ENCODE peak calls at places on chromosomes 16 and 17, in four cellular contexts. Q, D, U and F are unnamed samples.

GRCh38 chr17:48100591-48101011 is 677 bp downstream of the CBX1 start:
- DNase-seq in Q (peak), D (peak), U (peak), F (peak)

GRCh38 chr16:6841392-6841791 is 491.3 kb upstream of the RBFOX1 start:
- DNase-seq in Q (no peak), D (no peak), U (no peak), F (no peak)

GRCh38 chr16:68194263-68194662 is 41.7 kb downstream of the ESRP2 start:
- DNase-seq in Q (no peak), D (no peak), U (no peak), F (no peak)

GRCh38 chr16:11632455-11632921 is 35.8 kb upstream of the SNN start:
- DNase-seq in Q (no peak), D (no peak), U (no peak), F (no peak)

GRCh38 chr17:61670691-61671090 is 79.7 kb upstream of the NACA2 start:
- DNase-seq in Q (no peak), D (no peak), U (no peak), F (no peak)

GRCh38 chr17:20028436-20028835 is 19.3 kb downstream of the SPECC1 start:
- DNase-seq in Q (no peak), D (no peak), U (no peak), F (no peak)

GRCh38 chr16:50274771-50275415 is 8.5 kb downstream of the ADCY7 start:
- DNase-seq in Q (no peak), D (no peak), U (no peak), F (no peak)

GRCh38 chr17:17844500-17844899 is 7.7 kb upstream of the SREBF1 start:
- DNase-seq in Q (no peak), D (peak), U (no peak), F (no peak)

GRCh38 chr17:77484096-77484495 is 343.3 kb downstream of the SEC14L1 start:
- DNase-seq in Q (no peak), D (no peak), U (no peak), F (no peak)

GRCh38 chr17:4583796-4584124 is 569 bp upstream of the SMTNL2 start:
- DNase-seq in Q (no peak), D (peak), U (peak), F (no peak)

GRCh38 chr17:64779344-64780095 is 117.4 kb upstream of the SMURF2 start:
- DNase-seq in Q (no peak), D (no peak), U (no peak), F (no peak)

GRCh38 chr16:52497067-52497816 is 49.7 kb downstream of the TOX3 start:
- DNase-seq in Q (no peak), D (peak), U (no peak), F (peak)

GRCh38 chr16:3020247-3020603 is at the start of gene TNFRSF12A:
- DNase-seq in Q (no peak), D (peak), U (peak), F (peak)

GRCh38 chr16:30663820-30664528 is 5.7 kb downstream of the FBRS start:
- DNase-seq in Q (no peak), D (no peak), U (peak), F (no peak)

GRCh38 chr16:55056585-55057520 is 126.2 kb downstream of the IRX5 start:
- DNase-seq in Q (no peak), D (peak), U (no peak), F (no peak)

GRCh38 chr16:70684146-70685060 is 1.4 kb downstream of the MTSS2 start:
- DNase-seq in Q (no peak), D (no peak), U (no peak), F (no peak)

GRCh38 chr16:71631776-71632175 is 5.8 kb downstream of the MARVELD3 start:
- DNase-seq in Q (no peak), D (no peak), U (no peak), F (no peak)

GRCh38 chr17:8222380-8222629 is 11.9 kb upstream of the AURKB start:
- DNase-seq in Q (peak), D (no peak), U (peak), F (no peak)

GRCh38 chr17:7923290-7923628 is 6.4 kb downstream of the KCNAB3 start:
- DNase-seq in Q (no peak), D (no peak), U (no peak), F (no peak)

GRCh38 chr17:40564195-40564882 is 933 bp downstream of the CCR7 start:
- DNase-seq in Q (no peak), D (no peak), U (no peak), F (no peak)

GRCh38 chr17:8300629-8301242 is 5.5 kb upstream of the SLC25A35 start:
- DNase-seq in Q (peak), D (peak), U (peak), F (peak)

GRCh38 chr17:28366605-28367004 is 1.6 kb upstream of the SEBOX start:
- DNase-seq in Q (no peak), D (no peak), U (peak), F (no peak)

GRCh38 chr17:40065771-40066510 is 3.2 kb downstream of the THRA start:
- DNase-seq in Q (no peak), D (no peak), U (no peak), F (no peak)

GRCh38 chr17:38868095-38868967 is 1.5 kb upstream of the LASP1 start:
- DNase-seq in Q (no peak), D (no peak), U (no peak), F (no peak)

GRCh38 chr17:14559720-14560119 is 258.8 kb downstream of the HS3ST3B1 start:
- DNase-seq in Q (no peak), D (no peak), U (no peak), F (no peak)

GRCh38 chr16:89410794-89411309 is 79.5 kb downstream of the ANKRD11 start:
- DNase-seq in Q (no peak), D (peak), U (no peak), F (peak)

GRCh38 chr17:9363440-9364350 is 211.9 kb downstream of the STX8 start:
- DNase-seq in Q (no peak), D (no peak), U (no peak), F (no peak)

GRCh38 chr16:12027091-12027490 is 50.6 kb downstream of the SNX29 start:
- DNase-seq in Q (peak), D (peak), U (no peak), F (no peak)

GRCh38 chr17:81917565-81918332 is at the start of gene SIRT7:
- DNase-seq in Q (no peak), D (peak), U (peak), F (peak)

GRCh38 chr17:17808706-17809432 is 27.9 kb downstream of the SREBF1 start:
- DNase-seq in Q (no peak), D (no peak), U (no peak), F (no peak)

GRCh38 chr16:23650674-23651073 is 9.4 kb downstream of the DCTN5 start:
- DNase-seq in Q (no peak), D (no peak), U (no peak), F (no peak)

GRCh38 chr17:72575542-72576233 is 454.9 kb downstream of the SOX9 start:
- DNase-seq in Q (no peak), D (no peak), U (no peak), F (no peak)

GRCh38 chr16:80743772-80744171 is 60.6 kb downstream of the CDYL2 start:
- DNase-seq in Q (no peak), D (no peak), U (no peak), F (no peak)

GRCh38 chr16:75251280-75252048 is at the start of gene BCAR1:
- DNase-seq in Q (peak), D (peak), U (peak), F (peak)

GRCh38 chr17:32627233-32628008 is 140.6 kb downstream of the CDK5R1 start:
- DNase-seq in Q (peak), D (peak), U (no peak), F (peak)

GRCh38 chr17:50514936-50515702 is 6.9 kb downstream of the MYCBPAP start:
- DNase-seq in Q (no peak), D (no peak), U (no peak), F (no peak)

GRCh38 chr17:47895254-47895855 is 681 bp upstream of the SP2 start:
- DNase-seq in Q (no peak), D (no peak), U (no peak), F (no peak)

GRCh38 chr16:89097528-89097846 is 3.8 kb downstream of the ACSF3 start:
- DNase-seq in Q (no peak), D (no peak), U (no peak), F (no peak)

GRCh38 chr16:51167170-51167710 is 16.2 kb upstream of the SALL1 start:
- DNase-seq in Q (no peak), D (no peak), U (no peak), F (no peak)

GRCh38 chr17:74737299-74738050 is 419 bp downstream of the RAB37 start:
- DNase-seq in Q (no peak), D (peak), U (peak), F (peak)
- TF ChIP-seq JUND in Q (no peak), D (no peak), U (no peak), F (no peak)

DNA sequence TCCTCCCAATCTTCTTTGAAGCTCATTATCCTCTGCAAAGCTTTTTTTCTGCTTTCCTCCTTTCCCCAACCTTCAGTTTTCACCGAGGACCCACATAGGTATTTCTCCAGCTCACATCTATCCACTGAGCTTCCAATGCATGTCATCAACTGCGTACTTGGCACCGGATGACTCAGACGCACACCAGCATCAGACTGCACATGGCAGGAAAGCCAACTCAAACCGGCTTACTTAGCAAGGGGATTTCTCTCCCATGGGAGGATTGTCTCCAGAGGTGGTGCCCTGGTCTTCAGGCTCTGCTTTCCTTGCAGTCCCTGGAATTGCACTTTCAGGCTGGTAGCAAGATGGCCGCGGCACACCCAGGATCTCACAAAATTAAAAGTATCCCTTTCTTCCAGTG is 1.7 kb upstream of the AKTIP start:
- DNase-seq in Q (no peak), D (no peak), U (no peak), F (no peak)
- TF ChIP-seq JUND in Q (no peak), D (no peak), U (no peak), F (no peak)

GRCh38 chr17:75271233-75271954 is 363 bp upstream of the MIF4GD start:
- DNase-seq in Q (no peak), D (peak), U (peak), F (peak)

GRCh38 chr17:75272848-75273184 is 1.8 kb upstream of the MIF4GD start:
- DNase-seq in Q (no peak), D (no peak), U (peak), F (no peak)

GRCh38 chr17:75270218-75270965 is 639 bp downstream of the MIF4GD start:
- DNase-seq in Q (no peak), D (peak), U (peak), F (peak)

GRCh38 chr17:75271955-75272847 is 1.2 kb upstream of the MIF4GD start:
- DNase-seq in Q (no peak), D (peak), U (peak), F (no peak)

DNA sequence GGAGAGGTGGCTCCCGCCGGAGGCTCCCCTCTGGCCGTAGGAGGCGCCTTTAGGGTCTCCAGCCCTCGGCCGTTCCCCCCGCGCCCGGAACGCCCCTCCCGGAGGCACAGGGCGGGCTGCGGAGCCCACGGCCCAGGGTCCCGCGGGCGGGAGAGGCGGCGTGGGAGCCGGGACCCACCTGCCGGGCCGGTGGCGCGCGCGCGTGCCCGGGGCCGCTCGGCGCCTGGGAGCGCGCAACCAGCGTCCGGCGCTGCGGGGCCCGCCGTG is at the start of gene MIF4GD:
- DNase-seq in Q (no peak), D (no peak), U (no peak), F (no peak)
- TF ChIP-seq JUND in Q (no peak), D (no peak), U (no peak), F (no peak)

GRCh38 chr16:57591870-57592485 is 36.5 kb upstream of the ADGRG1 start:
- DNase-seq in Q (no peak), D (no peak), U (no peak), F (no peak)

GRCh38 chr16:57594531-57595031 is 33.8 kb upstream of the ADGRG1 start:
- DNase-seq in Q (no peak), D (no peak), U (no peak), F (no peak)

GRCh38 chr16:57593990-57594389 is 34.4 kb upstream of the ADGRG1 start:
- DNase-seq in Q (no peak), D (no peak), U (no peak), F (no peak)

GRCh38 chr16:57592591-57593003 is 35.8 kb upstream of the ADGRG1 start:
- DNase-seq in Q (no peak), D (no peak), U (no peak), F (no peak)

DNA sequence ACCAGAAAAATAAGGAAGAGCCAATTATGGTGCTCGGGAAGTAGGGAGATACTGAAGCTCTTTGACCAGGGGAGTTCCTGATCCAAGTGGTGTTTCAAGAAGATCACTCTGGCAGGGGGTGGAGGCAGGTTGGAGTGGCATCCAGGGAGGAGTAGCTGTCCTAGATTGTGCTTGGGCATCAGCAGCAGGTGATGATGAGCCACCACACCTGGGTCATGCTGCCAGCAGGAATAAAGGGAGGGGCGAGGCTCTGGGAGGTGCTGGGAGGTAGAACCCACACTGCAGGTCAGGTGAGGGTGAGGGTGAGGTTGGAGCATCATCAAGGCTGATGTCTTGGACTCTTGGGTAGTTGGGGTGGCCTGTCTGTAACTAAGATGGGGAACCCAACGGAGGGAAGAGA is 35.4 kb upstream of the ADGRG1 start:
- DNase-seq in Q (no peak), D (no peak), U (no peak), F (no peak)
- TF ChIP-seq JUND in Q (no peak), D (no peak), U (no peak), F (no peak)

DNA sequence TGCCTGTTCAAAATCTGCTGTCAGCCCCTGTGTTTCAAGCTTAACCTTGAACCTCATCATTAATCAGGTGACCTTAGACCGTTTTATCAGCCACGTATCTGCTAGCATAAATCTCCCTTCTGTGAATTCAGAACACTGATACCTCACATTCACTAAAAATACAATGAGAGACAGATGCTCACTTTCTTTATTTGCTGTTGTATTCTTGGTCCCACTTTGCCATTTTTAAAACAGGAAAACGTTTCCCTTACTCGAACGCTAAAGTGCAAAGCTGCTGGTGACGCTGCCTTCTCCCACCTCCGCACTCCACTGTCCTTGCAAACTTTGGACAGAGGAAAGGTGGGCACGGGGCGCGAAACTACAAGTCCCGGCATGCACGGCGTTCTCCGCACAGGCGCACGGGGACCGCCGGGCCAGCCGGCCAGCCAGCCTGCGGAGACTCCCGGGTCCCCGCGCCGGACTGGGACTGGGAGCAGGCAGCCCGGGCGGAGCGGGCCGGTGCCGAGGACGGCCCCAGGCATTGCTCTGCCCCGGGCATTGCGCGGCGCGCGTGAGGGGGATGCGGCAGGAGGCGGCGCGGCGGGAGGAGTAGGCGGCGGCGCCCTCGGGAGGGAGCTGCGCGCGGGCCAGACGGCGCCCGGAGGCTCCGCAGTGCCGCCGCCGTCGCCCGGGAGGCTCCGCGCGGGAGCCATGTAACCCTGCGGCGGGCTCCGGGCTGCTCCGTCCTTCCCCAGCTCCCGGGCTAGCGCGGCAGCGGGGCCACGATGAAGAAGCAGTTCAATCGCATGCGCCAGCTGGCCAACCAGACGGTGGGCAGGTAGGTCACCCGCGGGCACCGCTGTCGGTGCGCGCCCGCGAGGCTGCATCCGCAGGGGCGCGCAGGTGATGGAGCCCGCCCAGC is at the start of gene ARHGAP44:
- DNase-seq in Q (peak), D (peak), U (peak), F (peak)
- TF ChIP-seq JUND in Q (no peak), D (no peak), U (no peak), F (no peak)

DNA sequence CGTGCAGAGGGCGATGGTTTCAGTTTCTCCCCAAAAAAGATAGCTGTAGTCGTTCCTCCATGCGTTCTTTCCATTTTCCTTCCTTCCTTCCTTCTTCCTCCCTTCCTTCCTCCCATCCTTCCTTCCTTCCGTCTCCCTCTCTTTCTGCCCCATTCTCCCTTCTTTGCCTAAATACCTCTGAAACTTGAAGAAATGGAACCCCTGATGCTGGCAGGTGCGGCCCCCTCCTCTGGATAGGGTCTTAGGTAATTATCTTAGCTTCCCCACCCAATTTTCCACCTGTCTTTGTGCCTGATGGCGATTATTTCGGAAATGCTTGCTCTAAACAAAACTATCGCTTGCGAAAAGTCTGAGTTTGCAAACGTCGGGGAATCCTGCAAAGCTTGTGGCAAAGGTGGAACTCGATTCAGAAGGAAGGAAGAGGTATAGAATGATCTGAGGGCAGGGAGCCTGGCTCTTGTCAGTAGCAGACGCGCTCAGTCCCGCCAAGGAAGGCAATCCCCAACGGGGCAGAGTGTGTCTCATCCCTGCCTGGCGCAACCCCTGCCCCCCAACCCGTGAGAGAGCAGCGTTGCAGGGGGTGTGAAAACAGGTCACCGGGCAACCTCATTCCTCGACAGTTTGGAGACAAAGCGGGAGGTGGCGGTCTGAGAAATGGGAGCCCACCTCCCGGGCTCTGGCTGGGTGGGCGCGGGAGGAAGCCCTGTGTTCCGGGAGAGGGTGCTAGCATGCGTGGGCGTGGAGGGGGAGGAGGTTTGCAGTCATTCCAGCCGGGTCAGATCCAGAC is 2.9 kb upstream of the CBX8 start:
- DNase-seq in Q (no peak), D (no peak), U (no peak), F (no peak)
- TF ChIP-seq JUND in Q (no peak), D (no peak), U (no peak), F (no peak)

GRCh38 chr17:29828676-29829291 is 101.2 kb downstream of the SSH2 start:
- DNase-seq in Q (no peak), D (no peak), U (no peak), F (no peak)

GRCh38 chr17:29826045-29826692 is 103.9 kb downstream of the SSH2 start:
- DNase-seq in Q (no peak), D (no peak), U (no peak), F (no peak)

GRCh38 chr17:29825604-29826003 is 104.4 kb downstream of the SSH2 start:
- DNase-seq in Q (no peak), D (no peak), U (no peak), F (no peak)

DNA sequence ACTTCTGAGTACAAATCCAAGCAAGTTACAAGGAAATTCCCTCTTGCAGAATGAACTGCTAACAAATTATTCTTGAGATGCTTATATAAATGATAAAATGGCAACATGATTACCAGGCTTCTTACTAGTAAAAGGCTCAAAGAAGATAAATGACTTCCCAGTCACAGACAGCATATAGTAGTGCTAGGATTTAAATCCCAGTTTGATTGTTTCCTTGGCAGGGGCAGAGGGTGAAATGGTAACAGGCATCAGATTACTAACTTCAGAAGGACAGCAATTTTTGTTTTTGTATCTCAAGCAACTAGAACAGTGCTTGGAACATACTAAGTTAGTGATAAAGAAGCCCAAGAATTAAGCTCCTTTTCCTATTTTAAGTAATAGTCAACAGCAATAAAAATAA is 102.8 kb downstream of the SSH2 start:
- DNase-seq in Q (no peak), D (no peak), U (no peak), F (no peak)
- TF ChIP-seq JUND in Q (no peak), D (no peak), U (no peak), F (no peak)